ENCODE peak calls at places on chromosomes 7 and 10, in five cellular contexts. One of them, this sample, is unnamed.

GRCh38 chr10:70376436-70377378 is 5.7 kb downstream of the LRRC20 start:
- DNase-seq in iris pigment epithelial cell: no peak
- DNase-seq in stimulated activated CD4-positive, alpha-beta T cell treated with anti-CD3 and anti-CD28 coated beads, Interleukin-1b, Interleukin-23, amount 100 ng/mL, for 1 hour: no peak
- DNase-seq in NCI-H1417: no peak
- DNase-seq in mucosa of descending colon: no peak
- DNase-seq in this sample: no peak

GRCh38 chr10:117743517-117743916 is 201.0 kb downstream of the EMX2 start:
- DNase-seq in iris pigment epithelial cell: no peak
- DNase-seq in stimulated activated CD4-positive, alpha-beta T cell treated with anti-CD3 and anti-CD28 coated beads, Interleukin-1b, Interleukin-23, amount 100 ng/mL, for 1 hour: no peak
- DNase-seq in NCI-H1417: no peak
- DNase-seq in mucosa of descending colon: no peak
- DNase-seq in this sample: no peak

GRCh38 chr10:124709862-124710261 is 34.3 kb downstream of the FAM53B start:
- DNase-seq in iris pigment epithelial cell: no peak
- DNase-seq in stimulated activated CD4-positive, alpha-beta T cell treated with anti-CD3 and anti-CD28 coated beads, Interleukin-1b, Interleukin-23, amount 100 ng/mL, for 1 hour: no peak
- DNase-seq in NCI-H1417: no peak
- DNase-seq in mucosa of descending colon: peak
- DNase-seq in this sample: peak

GRCh38 chr10:49289480-49289879 is 9.5 kb upstream of the C10orf71 start:
- DNase-seq in iris pigment epithelial cell: no peak
- DNase-seq in stimulated activated CD4-positive, alpha-beta T cell treated with anti-CD3 and anti-CD28 coated beads, Interleukin-1b, Interleukin-23, amount 100 ng/mL, for 1 hour: no peak
- DNase-seq in NCI-H1417: no peak
- DNase-seq in mucosa of descending colon: no peak
- DNase-seq in this sample: no peak

GRCh38 chr7:121547341-121548092 is 151.4 kb upstream of the FAM3C start:
- DNase-seq in iris pigment epithelial cell: peak
- DNase-seq in stimulated activated CD4-positive, alpha-beta T cell treated with anti-CD3 and anti-CD28 coated beads, Interleukin-1b, Interleukin-23, amount 100 ng/mL, for 1 hour: no peak
- DNase-seq in NCI-H1417: peak
- DNase-seq in mucosa of descending colon: peak
- DNase-seq in this sample: no peak

GRCh38 chr7:94417921-94418320 is 23.2 kb downstream of the COL1A2 start:
- DNase-seq in iris pigment epithelial cell: no peak
- DNase-seq in stimulated activated CD4-positive, alpha-beta T cell treated with anti-CD3 and anti-CD28 coated beads, Interleukin-1b, Interleukin-23, amount 100 ng/mL, for 1 hour: no peak
- DNase-seq in NCI-H1417: no peak
- DNase-seq in mucosa of descending colon: no peak
- DNase-seq in this sample: no peak

GRCh38 chr7:123865517-123866117 is 20.6 kb downstream of the HYAL4 start:
- DNase-seq in iris pigment epithelial cell: peak
- DNase-seq in stimulated activated CD4-positive, alpha-beta T cell treated with anti-CD3 and anti-CD28 coated beads, Interleukin-1b, Interleukin-23, amount 100 ng/mL, for 1 hour: no peak
- DNase-seq in NCI-H1417: peak
- DNase-seq in mucosa of descending colon: peak
- DNase-seq in this sample: peak

GRCh38 chr10:28818645-28819036 is 141.3 kb downstream of the BAMBI start:
- DNase-seq in iris pigment epithelial cell: no peak
- DNase-seq in stimulated activated CD4-positive, alpha-beta T cell treated with anti-CD3 and anti-CD28 coated beads, Interleukin-1b, Interleukin-23, amount 100 ng/mL, for 1 hour: no peak
- DNase-seq in NCI-H1417: no peak
- DNase-seq in mucosa of descending colon: no peak
- DNase-seq in this sample: no peak

GRCh38 chr7:135811513-135811912 is 62.9 kb upstream of the FAM180A start:
- DNase-seq in iris pigment epithelial cell: no peak
- DNase-seq in stimulated activated CD4-positive, alpha-beta T cell treated with anti-CD3 and anti-CD28 coated beads, Interleukin-1b, Interleukin-23, amount 100 ng/mL, for 1 hour: no peak
- DNase-seq in NCI-H1417: no peak
- DNase-seq in mucosa of descending colon: no peak
- DNase-seq in this sample: no peak

GRCh38 chr7:16178585-16178984 is 242.8 kb downstream of the CRPPA start:
- DNase-seq in iris pigment epithelial cell: no peak
- DNase-seq in stimulated activated CD4-positive, alpha-beta T cell treated with anti-CD3 and anti-CD28 coated beads, Interleukin-1b, Interleukin-23, amount 100 ng/mL, for 1 hour: no peak
- DNase-seq in NCI-H1417: no peak
- DNase-seq in mucosa of descending colon: no peak
- DNase-seq in this sample: no peak

GRCh38 chr7:116978006-116978405 is 24.7 kb downstream of the ST7 start:
- DNase-seq in iris pigment epithelial cell: no peak
- DNase-seq in stimulated activated CD4-positive, alpha-beta T cell treated with anti-CD3 and anti-CD28 coated beads, Interleukin-1b, Interleukin-23, amount 100 ng/mL, for 1 hour: no peak
- DNase-seq in NCI-H1417: no peak
- DNase-seq in mucosa of descending colon: no peak
- DNase-seq in this sample: no peak

GRCh38 chr7:73429622-73430505 is 3.7 kb upstream of the FZD9 start:
- DNase-seq in iris pigment epithelial cell: no peak
- DNase-seq in stimulated activated CD4-positive, alpha-beta T cell treated with anti-CD3 and anti-CD28 coated beads, Interleukin-1b, Interleukin-23, amount 100 ng/mL, for 1 hour: no peak
- DNase-seq in NCI-H1417: no peak
- DNase-seq in mucosa of descending colon: no peak
- DNase-seq in this sample: no peak

GRCh38 chr10:127524869-127525268 is 24.2 kb upstream of the NPS start:
- DNase-seq in iris pigment epithelial cell: no peak
- DNase-seq in stimulated activated CD4-positive, alpha-beta T cell treated with anti-CD3 and anti-CD28 coated beads, Interleukin-1b, Interleukin-23, amount 100 ng/mL, for 1 hour: no peak
- DNase-seq in NCI-H1417: no peak
- DNase-seq in mucosa of descending colon: no peak
- DNase-seq in this sample: no peak

GRCh38 chr10:119412831-119413737 is 129.4 kb downstream of the RGS10 start:
- DNase-seq in iris pigment epithelial cell: peak
- DNase-seq in stimulated activated CD4-positive, alpha-beta T cell treated with anti-CD3 and anti-CD28 coated beads, Interleukin-1b, Interleukin-23, amount 100 ng/mL, for 1 hour: no peak
- DNase-seq in NCI-H1417: peak
- DNase-seq in mucosa of descending colon: no peak
- DNase-seq in this sample: no peak

GRCh38 chr10:115171392-115171960 is 78.3 kb downstream of the ATRNL1 start:
- DNase-seq in iris pigment epithelial cell: peak
- DNase-seq in stimulated activated CD4-positive, alpha-beta T cell treated with anti-CD3 and anti-CD28 coated beads, Interleukin-1b, Interleukin-23, amount 100 ng/mL, for 1 hour: no peak
- DNase-seq in NCI-H1417: no peak
- DNase-seq in mucosa of descending colon: no peak
- DNase-seq in this sample: no peak

GRCh38 chr10:85702768-85703167 is 663.8 kb downstream of the GRID1 start:
- DNase-seq in iris pigment epithelial cell: no peak
- DNase-seq in stimulated activated CD4-positive, alpha-beta T cell treated with anti-CD3 and anti-CD28 coated beads, Interleukin-1b, Interleukin-23, amount 100 ng/mL, for 1 hour: no peak
- DNase-seq in NCI-H1417: no peak
- DNase-seq in mucosa of descending colon: no peak
- DNase-seq in this sample: no peak

GRCh38 chr7:992742-993607 is 10.0 kb downstream of the CYP2W1 start:
- DNase-seq in iris pigment epithelial cell: peak
- DNase-seq in stimulated activated CD4-positive, alpha-beta T cell treated with anti-CD3 and anti-CD28 coated beads, Interleukin-1b, Interleukin-23, amount 100 ng/mL, for 1 hour: peak
- DNase-seq in NCI-H1417: peak
- DNase-seq in mucosa of descending colon: peak
- DNase-seq in this sample: peak

GRCh38 chr7:116802784-116803183 is 59.6 kb upstream of the CAPZA2 start:
- DNase-seq in iris pigment epithelial cell: peak
- DNase-seq in stimulated activated CD4-positive, alpha-beta T cell treated with anti-CD3 and anti-CD28 coated beads, Interleukin-1b, Interleukin-23, amount 100 ng/mL, for 1 hour: no peak
- DNase-seq in NCI-H1417: peak
- DNase-seq in mucosa of descending colon: peak
- DNase-seq in this sample: no peak

GRCh38 chr10:49163741-49164140 is 24.4 kb downstream of the TMEM273 start:
- DNase-seq in iris pigment epithelial cell: peak
- DNase-seq in stimulated activated CD4-positive, alpha-beta T cell treated with anti-CD3 and anti-CD28 coated beads, Interleukin-1b, Interleukin-23, amount 100 ng/mL, for 1 hour: no peak
- DNase-seq in NCI-H1417: no peak
- DNase-seq in mucosa of descending colon: no peak
- DNase-seq in this sample: peak

GRCh38 chr10:5971886-5972285 is 5.5 kb downstream of the IL15RA start:
- DNase-seq in iris pigment epithelial cell: no peak
- DNase-seq in stimulated activated CD4-positive, alpha-beta T cell treated with anti-CD3 and anti-CD28 coated beads, Interleukin-1b, Interleukin-23, amount 100 ng/mL, for 1 hour: no peak
- DNase-seq in NCI-H1417: no peak
- DNase-seq in mucosa of descending colon: no peak
- DNase-seq in this sample: peak

GRCh38 chr10:84340187-84340586 is 11.8 kb downstream of the CCSER2 start:
- DNase-seq in iris pigment epithelial cell: no peak
- DNase-seq in stimulated activated CD4-positive, alpha-beta T cell treated with anti-CD3 and anti-CD28 coated beads, Interleukin-1b, Interleukin-23, amount 100 ng/mL, for 1 hour: no peak
- DNase-seq in NCI-H1417: no peak
- DNase-seq in mucosa of descending colon: no peak
- DNase-seq in this sample: no peak

GRCh38 chr7:1276626-1277175 is 44.0 kb downstream of the UNCX start:
- DNase-seq in iris pigment epithelial cell: no peak
- DNase-seq in stimulated activated CD4-positive, alpha-beta T cell treated with anti-CD3 and anti-CD28 coated beads, Interleukin-1b, Interleukin-23, amount 100 ng/mL, for 1 hour: no peak
- DNase-seq in NCI-H1417: no peak
- DNase-seq in mucosa of descending colon: no peak
- DNase-seq in this sample: no peak

GRCh38 chr10:59362991-59363390 is 642 bp upstream of the FAM13C start:
- DNase-seq in iris pigment epithelial cell: peak
- DNase-seq in stimulated activated CD4-positive, alpha-beta T cell treated with anti-CD3 and anti-CD28 coated beads, Interleukin-1b, Interleukin-23, amount 100 ng/mL, for 1 hour: no peak
- DNase-seq in NCI-H1417: peak
- DNase-seq in mucosa of descending colon: peak
- DNase-seq in this sample: peak

GRCh38 chr7:22404421-22405023 is 47.6 kb upstream of the RAPGEF5 start:
- DNase-seq in iris pigment epithelial cell: no peak
- DNase-seq in stimulated activated CD4-positive, alpha-beta T cell treated with anti-CD3 and anti-CD28 coated beads, Interleukin-1b, Interleukin-23, amount 100 ng/mL, for 1 hour: no peak
- DNase-seq in NCI-H1417: no peak
- DNase-seq in mucosa of descending colon: no peak
- DNase-seq in this sample: no peak

GRCh38 chr10:80412521-80412920 is 4.2 kb downstream of the PRXL2A start:
- DNase-seq in iris pigment epithelial cell: no peak
- DNase-seq in stimulated activated CD4-positive, alpha-beta T cell treated with anti-CD3 and anti-CD28 coated beads, Interleukin-1b, Interleukin-23, amount 100 ng/mL, for 1 hour: no peak
- DNase-seq in NCI-H1417: no peak
- DNase-seq in mucosa of descending colon: no peak
- DNase-seq in this sample: no peak

GRCh38 chr10:129703287-129704137 is 236.5 kb downstream of the MGMT start:
- DNase-seq in iris pigment epithelial cell: no peak
- DNase-seq in stimulated activated CD4-positive, alpha-beta T cell treated with anti-CD3 and anti-CD28 coated beads, Interleukin-1b, Interleukin-23, amount 100 ng/mL, for 1 hour: no peak
- DNase-seq in NCI-H1417: no peak
- DNase-seq in mucosa of descending colon: no peak
- DNase-seq in this sample: no peak

This sample was measured in ureter.